ENCODE peak calls at places on chromosomes 3 and 15, in four cellular contexts. L is body of pancreas, V is left ventricle myocardium inferior, W is GM13976. O is an unnamed sample.

GRCh38 chr3:50675179-50676030 is 678 bp downstream of the DOCK3 start:
- DNase-seq in L (peak; percentile 27), W (peak; percentile 49), V (peak; percentile 55), O (peak; percentile 81)

GRCh38 chr3:25508901-25509300 is 80.8 kb downstream of the RARB start:
- DNase-seq in W (no peak), V (no peak), L (no peak), O (no peak)

GRCh38 chr3:132256984-132257383 is 60.2 kb upstream of the ACP3 start:
- DNase-seq in V (no peak), W (no peak), L (peak; percentile 13), O (no peak)

GRCh38 chr15:40769310-40770146 is at the start of gene C15orf62:
- DNase-seq in L (peak; percentile 55), V (no peak), W (peak; percentile 75), O (peak; percentile 88)

GRCh38 chr3:4898454-4899313 is 80.6 kb upstream of the BHLHE40 start:
- DNase-seq in V (no peak), L (no peak), W (peak; percentile 59), O (peak; percentile 40)

GRCh38 chr3:20041197-20041780 is 1.0 kb downstream of the KAT2B start:
- DNase-seq in W (peak; percentile 73), L (peak; percentile 88), V (peak; percentile 94), O (peak; percentile 89)

GRCh38 chr15:39976291-39977274 is 42.7 kb downstream of the EIF2AK4 start:
- DNase-seq in W (no peak), L (peak; percentile 44), V (peak; percentile 74), O (no peak)

GRCh38 chr3:120497318-120497717 is 46.5 kb upstream of the FSTL1 start:
- DNase-seq in L (no peak), W (no peak), V (no peak), O (no peak)

GRCh38 chr3:62559831-62560445 is 186.6 kb upstream of the FEZF2 start:
- DNase-seq in V (no peak), L (no peak), W (no peak), O (no peak)

GRCh38 chr3:194840661-194841514 is 155.2 kb downstream of the FAM43A start:
- DNase-seq in V (no peak), W (no peak), L (no peak), O (no peak)

GRCh38 chr3:195198424-195199346 is 72.3 kb downstream of the XXYLT1 start:
- DNase-seq in W (no peak), L (no peak), V (no peak), O (no peak)

GRCh38 chr15:73873889-73874511 is 636 bp downstream of the TBC1D21 start:
- DNase-seq in V (no peak), W (peak; percentile 58), L (peak; percentile 42), O (peak; percentile 55)

GRCh38 chr3:169041677-169042171 is 621.8 kb downstream of the MECOM start:
- DNase-seq in W (no peak), V (no peak), L (no peak), O (no peak)

GRCh38 chr3:62888180-62888579 is 13.0 kb upstream of the CADPS start:
- DNase-seq in L (no peak), W (no peak), V (no peak), O (no peak)

GRCh38 chr3:157436583-157437300 is at the start of gene PTX3:
- DNase-seq in L (peak; percentile 20), W (no peak), V (peak; percentile 21), O (peak; percentile 16)

GRCh38 chr3:34155666-34156065 is 357.2 kb downstream of the PDCD6IP start:
- DNase-seq in V (no peak), L (no peak), W (no peak), O (no peak)

GRCh38 chr15:88015228-88015860 is 241.2 kb downstream of the NTRK3 start:
- DNase-seq in W (no peak), L (no peak), V (peak; percentile 27), O (no peak)

GRCh38 chr3:41290736-41291135 is 91.4 kb downstream of the CTNNB1 start:
- DNase-seq in L (no peak), V (no peak), W (no peak), O (no peak)

GRCh38 chr15:57313134-57313483 is 63.2 kb upstream of the CGNL1 start:
- DNase-seq in V (no peak), L (no peak), W (no peak), O (no peak)

GRCh38 chr3:56415672-56416071 is 52.6 kb downstream of the ERC2 start:
- DNase-seq in L (peak; percentile 27), W (no peak), V (no peak), O (no peak)

GRCh38 chr15:40847225-40847961 is 3.5 kb downstream of the SPINT1 start:
- DNase-seq in L (peak; percentile 78), V (peak; percentile 38), W (peak; percentile 81), O (no peak)

GRCh38 chr3:97917813-97918536 is 54.3 kb downstream of the RIOX2 start:
- DNase-seq in L (no peak), V (no peak), W (no peak), O (no peak)

GRCh38 chr3:135057996-135058395 is 262.9 kb downstream of the EPHB1 start:
- DNase-seq in W (no peak), L (no peak), V (no peak), O (no peak)

GRCh38 chr3:115999598-115999997 is 376.3 kb downstream of the GAP43 start:
- DNase-seq in V (no peak), L (no peak), W (no peak), O (no peak)

DNA sequence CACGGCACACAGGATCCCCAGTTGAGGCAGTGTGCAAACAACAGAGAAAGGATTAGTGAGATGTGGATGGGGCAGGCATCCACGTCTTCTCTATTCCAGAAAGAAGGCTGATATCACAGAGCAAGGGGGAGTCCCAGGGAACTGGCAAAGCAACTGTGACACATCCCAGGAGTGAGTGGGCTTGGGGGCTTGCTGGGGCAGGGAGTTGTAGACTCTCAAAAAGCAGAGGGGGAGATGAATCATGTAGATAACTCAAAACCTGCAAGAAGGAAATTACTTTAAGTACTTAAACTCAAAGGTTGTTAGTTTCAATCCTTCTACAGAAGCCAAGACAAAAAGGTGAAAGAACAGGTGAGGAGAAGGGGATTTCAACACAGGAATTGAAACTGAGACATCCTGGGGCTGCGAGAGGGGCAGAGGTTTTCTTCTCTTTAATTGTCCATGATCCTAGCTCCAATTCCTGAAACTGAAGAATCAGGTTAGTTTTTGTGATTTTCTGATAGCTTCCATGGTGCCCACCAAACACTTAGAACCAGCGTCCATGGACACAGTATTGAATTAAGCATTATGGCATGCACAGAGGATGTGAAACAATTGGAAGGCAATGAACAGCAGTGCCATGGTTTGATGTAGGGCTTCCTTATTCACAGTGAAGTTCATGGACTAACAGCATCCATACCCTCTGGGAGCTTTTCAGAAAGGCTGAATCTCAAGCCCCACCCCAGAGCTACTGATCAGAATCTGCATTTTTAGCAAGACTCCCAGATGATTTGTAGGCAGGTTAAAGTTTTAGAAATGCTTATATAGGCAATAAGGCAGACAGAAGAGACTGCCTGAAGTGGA is 52.0 kb downstream of the CCR3 start:
- DNase-seq in V (no peak), W (peak; percentile 46), L (no peak), O (peak; percentile 93)
- TF ChIP-seq CTCF in V (no peak), W (no peak), L (no peak), O (no peak)

GRCh38 chr3:190326930-190327329 is 4.7 kb upstream of the CLDN1 start:
- DNase-seq in V (no peak), L (no peak), W (no peak), O (no peak)
- TF ChIP-seq CTCF in V (peak; percentile 22), L (no peak), W (no peak), O (no peak)

GRCh38 chr15:93495799-93496637 is 407.0 kb upstream of the RGMA start:
- DNase-seq in W (no peak), V (no peak), L (no peak), O (no peak)
- TF ChIP-seq CTCF in W (no peak), V (no peak), L (no peak), O (no peak)

DNA sequence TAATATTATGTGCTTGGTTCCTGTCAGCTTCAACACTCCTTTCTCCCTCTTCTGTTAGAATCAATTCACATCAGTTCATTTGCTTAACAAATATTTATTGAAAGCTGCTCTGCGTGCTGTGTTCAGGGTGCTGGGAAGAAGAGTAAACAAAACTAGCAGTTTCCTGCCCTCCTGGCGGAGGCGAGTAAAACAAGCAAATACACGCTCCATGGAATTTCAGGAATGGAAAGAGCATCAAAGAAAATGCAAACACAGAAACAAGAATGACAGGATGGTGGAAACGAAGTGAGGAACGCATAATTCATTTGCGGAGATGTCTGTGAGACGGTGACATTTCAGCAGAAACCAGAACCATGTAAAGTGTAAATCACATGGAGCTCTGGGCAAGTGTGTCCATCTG is 49.4 kb upstream of the SPTSSB start:
- DNase-seq in L (peak; percentile 20), W (no peak), V (no peak), O (no peak)
- TF ChIP-seq CTCF in L (no peak), W (no peak), V (no peak), O (no peak)

DNA sequence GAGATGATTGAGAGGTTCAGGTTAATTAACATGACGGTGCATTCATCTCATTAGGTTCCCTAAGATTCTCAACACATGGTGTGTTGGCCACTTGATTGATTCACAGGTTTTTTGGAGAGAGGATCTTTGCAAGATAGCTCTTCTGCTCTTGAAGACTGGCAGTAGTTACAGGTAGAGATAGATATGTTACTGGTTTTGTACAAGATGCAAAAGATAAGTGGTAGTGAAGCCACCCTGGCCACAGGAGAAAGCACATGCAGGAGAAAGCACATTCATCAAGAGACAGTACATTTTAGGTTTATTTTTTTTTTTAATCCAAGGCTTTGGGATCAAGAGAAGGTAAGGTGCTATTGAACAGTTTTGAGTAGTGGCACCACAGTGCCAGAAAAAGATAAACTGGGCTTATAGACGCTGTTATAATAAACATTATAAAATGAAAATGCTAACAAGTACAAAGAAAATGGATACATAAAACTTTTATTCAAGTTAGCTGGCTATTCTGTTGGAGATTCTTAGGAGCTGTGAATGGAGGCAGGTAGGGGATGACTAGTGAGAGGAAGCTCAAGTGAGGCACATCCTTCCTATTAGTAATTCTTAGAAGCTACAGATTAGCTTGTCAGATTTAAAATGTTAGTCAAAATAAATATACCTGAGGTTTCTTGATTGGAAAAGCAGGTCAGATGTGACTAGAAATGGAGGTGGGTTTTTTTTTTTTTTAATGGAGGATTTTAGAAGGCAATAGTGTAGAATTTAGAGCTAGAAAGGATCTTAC is 10.8 kb downstream of the SELENOT start:
- DNase-seq in V (no peak), L (no peak), W (no peak), O (no peak)
- TF ChIP-seq CTCF in V (no peak), L (no peak), W (no peak), O (no peak)

DNA sequence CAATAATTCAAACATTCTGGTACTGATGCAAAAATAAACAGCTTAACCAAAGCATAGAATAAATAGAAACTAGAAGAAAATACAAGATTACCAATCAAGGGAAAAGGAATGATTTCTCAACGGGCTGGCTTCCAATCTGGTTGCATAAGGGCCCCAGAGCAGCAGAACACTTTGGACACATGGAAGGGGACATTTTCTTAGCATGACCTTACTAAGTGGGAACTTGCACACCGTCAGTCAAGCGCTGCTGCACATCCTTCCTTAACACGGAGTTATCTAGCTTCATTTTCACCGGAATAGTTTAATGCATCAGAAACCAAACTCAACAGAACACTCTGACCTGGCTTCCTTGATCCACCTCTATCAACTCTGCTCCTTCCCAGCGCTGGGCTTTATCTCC is 388.5 kb downstream of the VPS13C start:
- DNase-seq in L (no peak), W (no peak), V (no peak), O (no peak)
- TF ChIP-seq CTCF in L (no peak), W (no peak), V (no peak), O (no peak)

GRCh38 chr3:112739252-112739945 is 98.5 kb upstream of the CCDC80 start:
- DNase-seq in L (no peak), W (no peak), V (no peak), O (no peak)
- TF ChIP-seq CTCF in L (no peak), W (no peak), V (no peak), O (no peak)

O was measured in activated CD8-positive, alpha-beta T cell treated with anti-CD3 and anti-CD28 coated beads for 36 hours.